ENCODE peak calls at places on chromosomes 13 and 19, in nine cellular contexts. One of them, this sample, is unnamed.

GRCh38 chr13:22447132-22447886 is 733.5 kb upstream of the SGCG start:
- DNase-seq in iris pigment epithelial cell: no peak
- DNase-seq in colonic mucosa: no peak
- DNase-seq in BJ: no peak
- DNase-seq in NCI-H524 treated with DMSO at 0.1 percent for 48 hours: no peak
- DNase-seq in B cell: no peak
- DNase-seq in brain microvascular endothelial cell: no peak
- DNase-seq in ELF-1: peak
- DNase-seq in activated T-cell treated with anti-CD3 and anti-CD28 coated beads, Interleukin-2, amount 50 U/mL, for 48 hours: no peak
- DNase-seq in this sample: no peak

GRCh38 chr13:114099191-114099590 is 33.2 kb downstream of the RASA3 start:
- DNase-seq in iris pigment epithelial cell: peak
- DNase-seq in NCI-H524 treated with DMSO at 0.1 percent for 48 hours: no peak
- DNase-seq in B cell: no peak
- DNase-seq in brain microvascular endothelial cell: peak
- DNase-seq in activated T-cell treated with anti-CD3 and anti-CD28 coated beads, Interleukin-2, amount 50 U/mL, for 48 hours: no peak
- DNase-seq in ELF-1: peak
- DNase-seq in colonic mucosa: peak
- DNase-seq in BJ: peak
- DNase-seq in this sample: peak

GRCh38 chr19:30450101-30450500 is 77.9 kb downstream of the ZNF536 start:
- DNase-seq in NCI-H524 treated with DMSO at 0.1 percent for 48 hours: no peak
- DNase-seq in BJ: no peak
- DNase-seq in ELF-1: peak
- DNase-seq in B cell: no peak
- DNase-seq in colonic mucosa: peak
- DNase-seq in brain microvascular endothelial cell: no peak
- DNase-seq in iris pigment epithelial cell: peak
- DNase-seq in activated T-cell treated with anti-CD3 and anti-CD28 coated beads, Interleukin-2, amount 50 U/mL, for 48 hours: no peak
- DNase-seq in this sample: no peak

GRCh38 chr13:37492741-37493514 is 105.6 kb downstream of the POSTN start:
- DNase-seq in B cell: no peak
- DNase-seq in BJ: peak
- DNase-seq in brain microvascular endothelial cell: peak
- DNase-seq in NCI-H524 treated with DMSO at 0.1 percent for 48 hours: no peak
- DNase-seq in ELF-1: peak
- DNase-seq in colonic mucosa: no peak
- DNase-seq in iris pigment epithelial cell: peak
- DNase-seq in activated T-cell treated with anti-CD3 and anti-CD28 coated beads, Interleukin-2, amount 50 U/mL, for 48 hours: no peak
- DNase-seq in this sample: no peak

GRCh38 chr19:49818691-49819331 is 722 bp downstream of the MED25 start:
- DNase-seq in ELF-1: peak
- DNase-seq in activated T-cell treated with anti-CD3 and anti-CD28 coated beads, Interleukin-2, amount 50 U/mL, for 48 hours: no peak
- DNase-seq in iris pigment epithelial cell: peak
- DNase-seq in colonic mucosa: no peak
- DNase-seq in B cell: no peak
- DNase-seq in NCI-H524 treated with DMSO at 0.1 percent for 48 hours: no peak
- DNase-seq in BJ: no peak
- DNase-seq in brain microvascular endothelial cell: no peak
- DNase-seq in this sample: no peak

GRCh38 chr19:50639121-50640112 is at the start of gene SYT3:
- DNase-seq in BJ: no peak
- DNase-seq in activated T-cell treated with anti-CD3 and anti-CD28 coated beads, Interleukin-2, amount 50 U/mL, for 48 hours: peak
- DNase-seq in ELF-1: peak
- DNase-seq in brain microvascular endothelial cell: peak
- DNase-seq in iris pigment epithelial cell: peak
- DNase-seq in colonic mucosa: no peak
- DNase-seq in NCI-H524 treated with DMSO at 0.1 percent for 48 hours: peak
- DNase-seq in B cell: peak
- DNase-seq in this sample: peak

GRCh38 chr19:480016-480855 is 16.1 kb upstream of the MADCAM1 start:
- DNase-seq in B cell: peak
- DNase-seq in ELF-1: peak
- DNase-seq in colonic mucosa: peak
- DNase-seq in NCI-H524 treated with DMSO at 0.1 percent for 48 hours: no peak
- DNase-seq in activated T-cell treated with anti-CD3 and anti-CD28 coated beads, Interleukin-2, amount 50 U/mL, for 48 hours: peak
- DNase-seq in BJ: no peak
- DNase-seq in iris pigment epithelial cell: peak
- DNase-seq in brain microvascular endothelial cell: peak
- DNase-seq in this sample: peak

GRCh38 chr19:34474233-34474989 is 7.1 kb upstream of the WTIP start:
- DNase-seq in NCI-H524 treated with DMSO at 0.1 percent for 48 hours: no peak
- DNase-seq in iris pigment epithelial cell: no peak
- DNase-seq in colonic mucosa: no peak
- DNase-seq in activated T-cell treated with anti-CD3 and anti-CD28 coated beads, Interleukin-2, amount 50 U/mL, for 48 hours: no peak
- DNase-seq in ELF-1: no peak
- DNase-seq in brain microvascular endothelial cell: no peak
- DNase-seq in BJ: no peak
- DNase-seq in B cell: no peak
- DNase-seq in this sample: no peak

GRCh38 chr19:46351241-46352041 is 4.6 kb downstream of the PPP5C start:
- DNase-seq in B cell: no peak
- DNase-seq in ELF-1: no peak
- DNase-seq in colonic mucosa: peak
- DNase-seq in BJ: no peak
- DNase-seq in iris pigment epithelial cell: peak
- DNase-seq in activated T-cell treated with anti-CD3 and anti-CD28 coated beads, Interleukin-2, amount 50 U/mL, for 48 hours: peak
- DNase-seq in NCI-H524 treated with DMSO at 0.1 percent for 48 hours: no peak
- DNase-seq in brain microvascular endothelial cell: peak
- DNase-seq in this sample: peak